ENCODE peak calls at places on chromosome 7, in five cellular contexts. C is progenitor cell of endocrine pancreas, H is osteocyte, Y is kidney epithelial cell, B is OCI-LY7. L is an unnamed sample.

GRCh38 chr7:96426027-96426426 is 104.1 kb upstream of the SLC25A13 start:
- DNase-seq in B (no peak), H (no peak), Y (peak), C (no peak), L (no peak)

GRCh38 chr7:117169907-117170306 is 153.0 kb downstream of the WNT2 start:
- DNase-seq in H (no peak), C (no peak), B (no peak), Y (peak), L (no peak)

GRCh38 chr7:22541789-22542188 is 41.8 kb upstream of the STEAP1B start:
- DNase-seq in C (no peak), B (no peak), H (no peak), Y (no peak), L (no peak)

GRCh38 chr7:8217200-8218068 is 44.5 kb downstream of the ICA1 start:
- DNase-seq in C (no peak), Y (peak), H (no peak), B (peak), L (peak)

GRCh38 chr7:1531263-1531978 is 919 bp downstream of the MAFK start:
- DNase-seq in B (peak), Y (no peak), C (no peak), H (no peak), L (no peak)

GRCh38 chr7:27899601-27900000 is 159.6 kb downstream of the TAX1BP1 start:
- DNase-seq in C (no peak), H (no peak), Y (no peak), B (no peak), L (no peak)

GRCh38 chr7:100053201-100053600 is 3.6 kb downstream of the ZSCAN21 start:
- DNase-seq in H (no peak), B (peak), C (no peak), Y (no peak), L (peak)

GRCh38 chr7:130013241-130013640 is 37.9 kb downstream of the ZC3HC1 start:
- DNase-seq in H (no peak), B (no peak), Y (no peak), C (no peak), L (no peak)

GRCh38 chr7:74360008-74360407 is 70.8 kb downstream of the CLIP2 start:
- DNase-seq in C (no peak), B (no peak), Y (no peak), H (no peak), L (no peak)

GRCh38 chr7:107613948-107614347 is 33.9 kb downstream of the BCAP29 start:
- DNase-seq in B (no peak), Y (no peak), C (no peak), H (no peak), L (no peak)

GRCh38 chr7:50807026-50807730 is 24.5 kb upstream of the GRB10 start:
- DNase-seq in C (no peak), Y (no peak), H (no peak), B (no peak), L (no peak)

GRCh38 chr7:3028071-3028766 is 15.4 kb downstream of the CARD11 start:
- DNase-seq in B (no peak), H (no peak), Y (peak), C (no peak), L (no peak)

GRCh38 chr7:51060536-51060935 is 256.1 kb downstream of the COBL start:
- DNase-seq in C (no peak), B (no peak), Y (no peak), H (no peak), L (no peak)

GRCh38 chr7:31123726-31124125 is 71.6 kb downstream of the ADCYAP1R1 start:
- DNase-seq in Y (no peak), H (no peak), C (no peak), B (no peak), L (no peak)

GRCh38 chr7:39735903-39736302 is 112.5 kb downstream of the RALA start:
- DNase-seq in B (no peak), Y (no peak), C (no peak), H (no peak), L (no peak)

GRCh38 chr7:99137418-99138180 is 6.3 kb downstream of the SMURF1 start:
- DNase-seq in B (no peak), H (peak), C (peak), Y (peak), L (peak)

GRCh38 chr7:140655511-140656408 is 15.1 kb upstream of the DENND2A start:
- DNase-seq in Y (no peak), B (no peak), H (no peak), C (no peak), L (no peak)

GRCh38 chr7:8295638-8296361 is 33.8 kb upstream of the ICA1 start:
- DNase-seq in Y (peak), H (no peak), B (peak), C (peak), L (peak)

GRCh38 chr7:76204147-76204546 is 2.5 kb downstream of the SRRM3 start:
- DNase-seq in H (no peak), Y (no peak), B (no peak), C (no peak), L (no peak)

GRCh38 chr7:99975782-99976521 is at the start of gene AZGP1:
- DNase-seq in H (no peak), B (peak), C (no peak), Y (no peak), L (no peak)

GRCh38 chr7:94655562-94655883 is 410 bp downstream of the SGCE start:
- DNase-seq in C (no peak), Y (no peak), B (no peak), H (no peak), L (peak)

GRCh38 chr7:35736725-35737124 is 41.8 kb upstream of the HERPUD2 start:
- DNase-seq in H (no peak), C (no peak), B (no peak), Y (peak), L (no peak)

GRCh38 chr7:115300228-115300870 is 378.5 kb downstream of the MDFIC start:
- DNase-seq in H (no peak), C (no peak), Y (no peak), B (no peak), L (no peak)

GRCh38 chr7:46226860-46227259 is 305.8 kb upstream of the IGFBP3 start:
- DNase-seq in C (no peak), B (no peak), H (no peak), Y (no peak), L (no peak)

GRCh38 chr7:23490357-23491131 is 20.3 kb upstream of the IGF2BP3 start:
- DNase-seq in B (peak), H (peak), Y (no peak), C (no peak), L (peak)

GRCh38 chr7:7489546-7489945 is 46.1 kb downstream of the COL28A1 start:
- DNase-seq in B (no peak), C (no peak), Y (no peak), H (no peak), L (no peak)

GRCh38 chr7:108537229-108537628 is 11.3 kb upstream of the PNPLA8 start:
- DNase-seq in C (no peak), Y (no peak), H (no peak), B (no peak), L (no peak)

GRCh38 chr7:46759711-46760480 is 822.0 kb downstream of the TNS3 start:
- DNase-seq in B (no peak), C (no peak), H (no peak), Y (no peak), L (no peak)

GRCh38 chr7:36015733-36016132 is 137.3 kb upstream of the EEPD1 start:
- DNase-seq in H (no peak), C (no peak), B (no peak), Y (no peak), L (no peak)

GRCh38 chr7:99132922-99133321 is 11.0 kb downstream of the SMURF1 start:
- DNase-seq in H (no peak), C (no peak), B (no peak), Y (no peak), L (no peak)

GRCh38 chr7:2732959-2733584 is 45.1 kb downstream of the AMZ1 start:
- DNase-seq in H (peak), C (no peak), B (no peak), Y (no peak), L (no peak)

GRCh38 chr7:4905171-4905570 is 21.7 kb upstream of the RADIL start:
- DNase-seq in B (no peak), Y (no peak), C (no peak), H (no peak), L (no peak)

GRCh38 chr7:44196450-44196872 is 4.3 kb upstream of the YKT6 start:
- DNase-seq in C (no peak), Y (no peak), B (peak), H (no peak), L (peak)

GRCh38 chr7:11710392-11710791 is 121.6 kb downstream of the THSD7A start:
- DNase-seq in Y (no peak), H (no peak), B (no peak), C (no peak), L (no peak)

GRCh38 chr7:935321-936130 is 19.0 kb downstream of the ADAP1 start:
- DNase-seq in C (no peak), Y (no peak), H (no peak), B (no peak), L (no peak)

GRCh38 chr7:43568529-43568928 is 14.4 kb upstream of the STK17A start:
- DNase-seq in Y (no peak), H (no peak), B (no peak), C (no peak), L (no peak)

GRCh38 chr7:2515424-2516193 is 4.0 kb upstream of the LFNG start:
- DNase-seq in Y (no peak), H (no peak), C (no peak), B (no peak), L (no peak)

DNA sequence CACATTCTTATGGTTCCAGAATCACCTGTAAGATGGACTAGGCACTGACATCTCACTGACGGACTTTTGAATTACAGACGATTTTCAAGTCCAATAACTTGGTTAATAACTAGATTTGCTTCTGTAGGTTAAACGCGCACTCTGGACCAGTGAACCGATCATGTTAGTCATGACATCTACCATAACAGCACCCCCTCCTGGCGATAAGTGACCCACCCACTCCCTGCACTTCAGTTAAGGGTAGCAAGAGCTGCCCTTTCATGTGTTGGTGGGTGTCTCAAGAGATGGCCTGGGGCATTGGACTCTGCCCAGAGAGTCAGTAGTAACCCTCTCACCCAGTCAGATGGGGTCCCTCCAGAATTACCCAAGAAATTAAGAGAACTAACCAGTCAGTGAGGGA is 12.9 kb downstream of the GRM8 start:
- DNase-seq in C (no peak), B (no peak), H (no peak), Y (no peak), L (no peak)
- TF ChIP-seq CTCF in C (peak), B (peak), H (no peak), Y (no peak), L (peak)

DNA sequence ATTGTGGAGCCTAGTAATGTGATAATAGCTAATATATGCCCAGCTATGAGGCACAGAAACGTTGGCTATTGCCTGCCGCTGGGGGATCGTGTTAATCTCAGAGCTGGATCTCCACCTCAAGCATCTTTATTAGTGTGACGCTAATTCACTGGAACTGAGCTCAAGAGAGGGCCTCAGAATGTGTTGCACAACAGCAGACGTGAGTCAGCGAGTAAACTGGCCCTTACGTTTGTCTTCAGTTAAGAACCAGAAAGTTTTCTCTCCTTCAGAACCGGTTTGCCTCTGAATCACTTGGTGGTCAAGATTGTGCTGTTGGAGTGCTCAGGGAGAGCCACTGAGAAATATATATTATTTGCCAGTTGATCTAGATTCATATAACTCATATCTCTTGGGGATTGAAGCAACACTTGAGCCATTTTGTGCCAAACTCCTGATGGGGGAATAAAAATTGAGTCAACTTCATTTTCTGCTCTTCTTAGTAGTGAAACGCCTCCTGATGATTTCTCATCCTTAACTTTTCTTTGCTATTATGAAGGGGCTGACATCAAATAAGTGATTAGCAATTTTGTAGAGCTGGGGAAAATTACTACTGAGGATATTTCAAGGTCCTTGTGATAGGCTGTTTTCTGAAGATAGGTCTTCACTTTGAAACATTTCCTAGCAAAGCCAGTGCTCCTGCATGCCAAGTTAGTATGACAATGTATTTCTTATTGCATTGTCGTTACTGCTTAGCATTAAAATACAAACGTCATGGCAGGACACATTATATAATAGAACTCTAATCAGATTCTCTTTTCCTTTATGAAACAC is 22.3 kb downstream of the BZW2 start:
- DNase-seq in C (no peak), H (no peak), Y (peak), B (no peak), L (no peak)
- TF ChIP-seq CTCF in C (no peak), H (no peak), Y (no peak), B (no peak), L (no peak)

GRCh38 chr7:128794436-128794835 is 2.7 kb downstream of the CCDC136 start:
- DNase-seq in Y (no peak), B (no peak), C (no peak), H (no peak), L (no peak)

GRCh38 chr7:128793184-128793552 is 1.4 kb downstream of the CCDC136 start:
- DNase-seq in C (no peak), Y (no peak), H (no peak), B (no peak), L (no peak)

GRCh38 chr7:128792471-128793183 is 859 bp downstream of the CCDC136 start:
- DNase-seq in B (peak), H (no peak), C (no peak), Y (no peak), L (no peak)

GRCh38 chr7:128795129-128795528 is 3.4 kb downstream of the CCDC136 start:
- DNase-seq in H (no peak), C (no peak), B (no peak), Y (no peak), L (no peak)

GRCh38 chr7:128794020-128794419 is 2.3 kb downstream of the CCDC136 start:
- DNase-seq in B (peak), Y (no peak), H (no peak), C (no peak), L (no peak)
- TF ChIP-seq CTCF in B (peak), Y (peak), H (no peak), C (no peak), L (no peak)

GRCh38 chr7:122803851-122804250 is 82.4 kb downstream of the CADPS2 start:
- DNase-seq in B (no peak), C (no peak), Y (no peak), H (no peak), L (no peak)

GRCh38 chr7:122802211-122802833 is 83.9 kb downstream of the CADPS2 start:
- DNase-seq in B (no peak), Y (no peak), H (no peak), C (no peak), L (peak)

DNA sequence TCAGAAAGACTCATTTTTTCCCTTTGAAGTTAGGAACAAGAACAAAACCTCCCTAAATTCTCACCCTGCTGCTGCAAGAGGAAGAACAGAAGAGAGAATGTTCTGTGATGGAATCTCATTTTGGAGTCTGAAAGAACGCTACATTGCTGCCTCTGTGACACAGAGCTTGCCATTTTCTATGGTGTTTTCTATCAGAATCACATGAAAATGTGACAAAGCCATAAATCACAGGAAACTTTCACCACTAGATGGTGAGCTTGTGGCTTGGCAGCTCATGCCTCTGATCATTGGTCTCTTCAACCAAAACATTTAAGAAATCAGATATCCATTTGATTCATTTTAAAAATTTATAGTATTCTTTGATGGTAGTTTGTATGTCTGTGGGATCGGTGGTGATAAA is 82.9 kb downstream of the CADPS2 start:
- DNase-seq in H (no peak), B (peak), C (no peak), Y (no peak), L (peak)
- TF ChIP-seq CTCF in H (peak), B (peak), C (peak), Y (peak), L (peak)

GRCh38 chr7:133739817-133740216 is 387.3 kb upstream of the LRGUK start:
- DNase-seq in Y (no peak), B (no peak), H (no peak), C (no peak), L (no peak)

GRCh38 chr7:133741078-133741477 is 386.1 kb upstream of the LRGUK start:
- DNase-seq in Y (no peak), H (no peak), B (no peak), C (no peak), L (no peak)

GRCh38 chr7:133744451-133744850 is 382.7 kb upstream of the LRGUK start:
- DNase-seq in Y (no peak), C (no peak), B (no peak), H (no peak), L (no peak)

GRCh38 chr7:133741703-133742102 is 385.4 kb upstream of the LRGUK start:
- DNase-seq in B (no peak), C (no peak), Y (no peak), H (no peak), L (no peak)

GRCh38 chr7:133742709-133743538 is 384.2 kb upstream of the LRGUK start:
- DNase-seq in C (no peak), B (peak), H (no peak), Y (no peak), L (peak)
- TF ChIP-seq CTCF in C (peak), B (peak), H (peak), Y (peak), L (peak)

GRCh38 chr7:77910124-77910523 is 111.6 kb downstream of the PHTF2 start:
- DNase-seq in H (no peak), C (no peak), B (peak), Y (no peak), L (no peak)

GRCh38 chr7:77912293-77912692 is 113.7 kb downstream of the PHTF2 start:
- DNase-seq in C (no peak), H (no peak), B (no peak), Y (no peak), L (no peak)

GRCh38 chr7:77917500-77918262 is 119.1 kb downstream of the PHTF2 start:
- DNase-seq in H (no peak), B (no peak), C (no peak), Y (no peak), L (no peak)

GRCh38 chr7:77908664-77909063 is 110.1 kb downstream of the PHTF2 start:
- DNase-seq in Y (no peak), C (no peak), B (no peak), H (no peak), L (no peak)

DNA sequence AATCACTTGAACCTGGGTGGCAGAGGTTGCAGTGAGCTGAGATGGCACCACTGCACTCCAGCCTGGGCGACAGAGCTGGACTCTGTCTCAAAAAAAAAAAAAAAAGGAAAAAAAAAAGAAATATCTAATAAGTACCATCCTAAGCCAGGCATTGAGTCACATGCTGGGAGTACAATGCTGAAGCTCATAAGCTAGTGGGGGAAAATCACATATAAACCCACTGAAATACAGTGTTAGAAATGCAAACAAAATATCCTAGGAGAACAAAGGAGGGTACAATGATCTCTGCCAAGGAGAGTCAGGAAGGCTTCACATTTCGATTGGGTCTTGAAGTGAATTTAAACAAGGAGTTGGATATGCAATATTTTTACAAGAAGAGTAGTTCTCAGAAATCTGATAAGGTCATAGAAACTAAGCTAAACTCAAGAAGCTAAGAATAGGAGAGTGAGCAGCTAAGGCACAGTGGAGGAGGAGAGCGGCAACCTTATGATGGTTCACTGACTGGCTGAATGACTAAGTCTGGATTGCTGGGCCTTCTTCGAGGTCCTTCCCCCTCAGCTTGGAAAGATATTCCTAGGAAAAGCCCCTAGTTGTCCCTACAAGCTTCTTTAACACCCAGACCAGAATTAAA is 115.5 kb downstream of the PHTF2 start:
- DNase-seq in B (no peak), Y (no peak), C (no peak), H (no peak), L (no peak)
- TF ChIP-seq CTCF in B (no peak), Y (no peak), C (no peak), H (no peak), L (no peak)

DNA sequence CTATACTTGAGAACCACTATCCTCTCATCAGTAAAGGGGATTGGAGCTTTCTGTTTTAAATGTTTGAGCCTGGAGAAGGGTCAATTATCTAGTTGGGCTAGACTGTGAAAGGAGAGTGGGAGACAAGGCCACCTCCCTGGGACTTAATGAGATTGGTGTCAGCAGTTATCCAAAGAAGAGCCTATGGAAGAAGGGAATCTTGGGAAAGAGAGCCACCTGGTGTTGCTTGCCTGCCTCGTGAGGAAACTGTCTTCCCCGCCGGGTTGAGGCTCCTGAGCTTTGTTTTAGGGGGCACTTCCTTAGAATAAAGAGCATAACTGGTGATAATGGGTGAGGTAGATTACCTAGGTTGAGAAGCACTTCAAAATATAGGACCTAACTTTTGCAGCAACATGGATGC is 32.0 kb upstream of the ABCB4 start:
- DNase-seq in C (no peak), B (no peak), Y (no peak), H (no peak), L (no peak)
- TF ChIP-seq CTCF in C (no peak), B (peak), Y (peak), H (no peak), L (no peak)

GRCh38 chr7:98116656-98117461 is 10.2 kb downstream of the LMTK2 start:
- DNase-seq in H (no peak), C (no peak), Y (no peak), B (no peak), L (no peak)
- TF ChIP-seq CTCF in H (no peak), C (no peak), Y (no peak), B (no peak), L (no peak)